ENCODE peak calls at places on chromosomes 16 and 17, in seven cellular contexts. D is H1, J is IMR-90, R is mesendoderm, O is neuronal stem cell, A is mesenchymal stem cell, E is trophoblast cell. I is an unnamed sample.

GRCh38 chr17:80795737-80796136 is 195.9 kb upstream of the CHMP6 start:
- DNase-seq in D (no peak), A (no peak), R (no peak), J (no peak), E (no peak), O (no peak), I (no peak)

GRCh38 chr17:79478841-79479240 is 132.0 kb downstream of the RBFOX3 start:
- DNase-seq in A (no peak), E (no peak), D (no peak), O (no peak), J (no peak), R (no peak), I (no peak)

GRCh38 chr16:79599256-79599836 is 1.2 kb downstream of the MAF start:
- DNase-seq in A (no peak), R (peak), D (no peak), E (peak), J (no peak), O (no peak), I (peak)

GRCh38 chr17:21018894-21019293 is 23.9 kb downstream of the USP22 start:
- DNase-seq in D (no peak), R (no peak), A (no peak), O (no peak), E (no peak), J (no peak), I (no peak)

GRCh38 chr16:51045186-51045585 is 105.9 kb downstream of the SALL1 start:
- DNase-seq in J (no peak), R (no peak), O (no peak), A (no peak), E (no peak), D (no peak), I (no peak)

GRCh38 chr16:914453-914852 is 56.3 kb downstream of the LMF1 start:
- DNase-seq in O (no peak), E (no peak), J (peak), R (peak), A (peak), D (no peak), I (no peak)

GRCh38 chr17:73541561-73541981 is 102.7 kb downstream of the SDK2 start:
- DNase-seq in J (no peak), A (no peak), D (no peak), R (no peak), E (no peak), O (no peak), I (no peak)

GRCh38 chr16:82059161-82059982 is 24.3 kb downstream of the HSD17B2 start:
- DNase-seq in D (no peak), O (no peak), J (no peak), R (no peak), A (no peak), E (peak), I (no peak)

GRCh38 chr17:82613283-82614094 is 34.8 kb downstream of the WDR45B start:
- DNase-seq in A (no peak), E (no peak), J (no peak), R (peak), O (no peak), D (no peak), I (peak)

GRCh38 chr16:46926470-46927225 is 42.5 kb downstream of the GPT2 start:
- DNase-seq in E (no peak), D (no peak), J (no peak), A (no peak), O (no peak), R (no peak), I (no peak)

GRCh38 chr17:1709971-1710806 is at the start of gene TLCD2:
- DNase-seq in E (peak), A (peak), O (no peak), D (no peak), R (peak), J (peak), I (peak)

GRCh38 chr17:8126306-8127066 is 2.6 kb upstream of the HES7 start:
- DNase-seq in A (peak), D (no peak), E (no peak), O (peak), J (peak), R (peak), I (peak)

GRCh38 chr17:44362056-44362355 is 1.6 kb downstream of the FAM171A2 start:
- DNase-seq in J (no peak), A (no peak), E (no peak), R (no peak), O (no peak), D (no peak), I (no peak)

GRCh38 chr16:12681653-12682052 is 122.0 kb downstream of the CPPED1 start:
- DNase-seq in O (no peak), A (no peak), E (no peak), D (no peak), R (no peak), J (no peak), I (no peak)

GRCh38 chr16:27677300-27677699 is 127.4 kb downstream of the KATNIP start:
- DNase-seq in R (no peak), O (no peak), A (peak), D (no peak), J (peak), E (no peak), I (no peak)

GRCh38 chr16:21084631-21085235 is 65.9 kb downstream of the DNAH3 start:
- DNase-seq in D (no peak), O (no peak), E (no peak), J (no peak), A (no peak), R (no peak), I (no peak)

GRCh38 chr16:86755571-86756006 is 177.2 kb downstream of the FOXL1 start:
- DNase-seq in R (no peak), E (no peak), O (no peak), D (no peak), J (no peak), A (no peak), I (no peak)

GRCh38 chr16:14409563-14409962 is 220.5 kb downstream of the PARN start:
- DNase-seq in A (peak), E (peak), D (no peak), O (no peak), J (peak), R (no peak), I (no peak)

GRCh38 chr16:2514333-2515179 is 804 bp downstream of the ATP6V0C start:
- DNase-seq in O (no peak), A (no peak), J (no peak), D (no peak), E (peak), R (peak), I (peak)

GRCh38 chr16:1946495-1947368 is 3.7 kb upstream of the MSRB1 start:
- DNase-seq in J (no peak), D (no peak), O (no peak), R (no peak), E (no peak), A (no peak), I (no peak)

GRCh38 chr17:14123579-14124278 is 54.4 kb downstream of the COX10 start:
- DNase-seq in J (no peak), R (no peak), E (no peak), O (no peak), D (no peak), A (no peak), I (no peak)

GRCh38 chr17:78862073-78863023 is 21.7 kb upstream of the USP36 start:
- DNase-seq in J (peak), A (peak), D (no peak), E (peak), R (peak), O (no peak), I (no peak)

GRCh38 chr16:84699147-84699711 is 571 bp upstream of the USP10 start:
- DNase-seq in J (no peak), R (no peak), D (no peak), A (no peak), E (no peak), O (no peak), I (no peak)

GRCh38 chr16:19636436-19637267 is 81.1 kb downstream of the VPS35L start:
- DNase-seq in O (no peak), J (no peak), D (no peak), R (no peak), E (no peak), A (peak), I (no peak)
- H3K23ac ChIP-seq in O (no peak), J (no peak), D (no peak), R (no peak), E (no peak), A (peak), I (no peak)

GRCh38 chr17:63425478-63425877 is 20.6 kb downstream of the CYB561 start:
- DNase-seq in R (peak), O (peak), E (peak), J (peak), A (peak), D (no peak), I (peak)

GRCh38 chr17:63426041-63426916 is 19.8 kb downstream of the CYB561 start:
- DNase-seq in D (no peak), E (no peak), R (no peak), O (no peak), A (no peak), J (no peak), I (peak)

GRCh38 chr17:63423251-63423950 is 22.7 kb downstream of the CYB561 start:
- DNase-seq in O (no peak), A (no peak), D (no peak), R (no peak), J (no peak), E (no peak), I (peak)

GRCh38 chr17:63421681-63422645 is 24.1 kb downstream of the CYB561 start:
- DNase-seq in E (no peak), J (no peak), O (no peak), D (no peak), R (no peak), A (no peak), I (no peak)

DNA sequence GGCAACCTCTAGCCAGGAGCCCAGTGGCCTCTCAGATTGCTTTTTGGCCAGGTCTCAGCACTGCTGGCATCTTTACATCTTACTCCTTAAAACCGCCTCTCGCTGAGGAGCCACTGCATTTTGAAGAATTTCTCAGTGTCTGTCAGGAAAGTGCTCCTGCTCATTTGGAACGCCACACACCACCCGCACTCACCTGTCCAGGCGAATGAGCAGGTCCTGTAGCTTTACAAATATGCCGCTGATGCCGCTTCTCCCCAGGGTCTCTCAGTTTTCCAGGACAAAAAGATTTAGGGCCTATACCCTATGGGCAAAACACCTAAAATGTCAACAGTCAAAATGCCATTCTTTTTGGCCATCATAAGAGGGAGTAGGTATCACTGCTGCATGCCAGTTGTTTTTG is 22.1 kb downstream of the CYB561 start:
- DNase-seq in J (no peak), A (no peak), D (no peak), R (no peak), O (no peak), E (no peak), I (peak)
- H3K23ac ChIP-seq in J (no peak), A (no peak), D (no peak), R (no peak), O (no peak), E (no peak), I (no peak)

GRCh38 chr17:51759260-51759659 is 399.3 kb downstream of the CA10 start:
- DNase-seq in A (no peak), O (no peak), J (no peak), D (no peak), R (no peak), E (no peak), I (no peak)
- H3K23ac ChIP-seq in A (no peak), O (no peak), J (no peak), D (no peak), R (no peak), E (no peak), I (no peak)

GRCh38 chr17:50607522-50607921 is 27.2 kb upstream of the ABCC3 start:
- DNase-seq in J (no peak), O (no peak), D (no peak), R (no peak), E (no peak), A (no peak), I (no peak)

GRCh38 chr17:50604470-50604869 is 30.2 kb upstream of the ABCC3 start:
- DNase-seq in O (no peak), E (no peak), R (no peak), A (peak), D (no peak), J (peak), I (peak)

GRCh38 chr17:50603340-50603739 is 31.3 kb upstream of the ABCC3 start:
- DNase-seq in E (peak), J (no peak), D (no peak), R (peak), O (no peak), A (no peak), I (peak)

GRCh38 chr17:50602514-50603235 is 32.0 kb upstream of the ABCC3 start:
- DNase-seq in D (no peak), R (no peak), O (no peak), E (no peak), J (no peak), A (no peak), I (no peak)

GRCh38 chr17:50605434-50605833 is 29.2 kb upstream of the ABCC3 start:
- DNase-seq in R (no peak), J (no peak), E (no peak), O (no peak), A (no peak), D (no peak), I (no peak)
- H3K23ac ChIP-seq in R (no peak), J (no peak), E (no peak), O (no peak), A (no peak), D (no peak), I (no peak)

GRCh38 chr16:67636713-67637112 is 8.2 kb upstream of the CARMIL2 start:
- DNase-seq in O (no peak), A (no peak), D (no peak), R (no peak), E (no peak), J (no peak), I (no peak)

GRCh38 chr16:67641779-67642708 is 2.9 kb upstream of the CARMIL2 start:
- DNase-seq in J (peak), R (no peak), O (no peak), A (no peak), E (no peak), D (no peak), I (no peak)

GRCh38 chr16:67632415-67633172 is 12.3 kb upstream of the CARMIL2 start:
- DNase-seq in A (peak), D (no peak), J (peak), E (no peak), R (no peak), O (no peak), I (no peak)

DNA sequence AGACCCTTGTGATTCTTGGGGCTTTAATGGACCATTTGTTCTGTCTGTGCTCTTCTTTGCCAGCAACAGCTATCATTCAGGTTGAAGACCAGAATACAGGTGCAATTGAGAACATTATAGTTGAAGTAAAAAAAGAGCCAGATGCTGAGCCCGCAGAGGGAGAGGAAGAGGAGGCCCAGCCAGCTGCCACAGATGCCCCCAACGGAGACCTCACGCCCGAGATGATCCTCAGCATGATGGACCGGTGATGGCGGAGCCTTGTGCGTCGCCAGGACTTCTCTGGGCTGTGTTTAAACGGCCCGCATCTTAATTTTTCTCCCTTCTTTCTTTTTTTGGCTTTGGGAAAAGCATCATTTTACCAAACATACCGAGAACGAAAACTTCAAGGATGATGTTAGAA is 7.3 kb upstream of the CARMIL2 start:
- DNase-seq in R (no peak), J (no peak), A (no peak), O (no peak), E (no peak), D (no peak), I (no peak)
- H3K23ac ChIP-seq in R (no peak), J (no peak), A (no peak), O (no peak), E (no peak), D (no peak), I (no peak)

GRCh38 chr17:34071891-34072420 is 183.1 kb upstream of the CCL2 start:
- DNase-seq in O (no peak), A (no peak), R (no peak), E (no peak), J (no peak), D (no peak), I (peak)

GRCh38 chr17:34066528-34066927 is 188.6 kb upstream of the CCL2 start:
- DNase-seq in D (no peak), R (no peak), E (no peak), J (no peak), A (no peak), O (no peak), I (no peak)

GRCh38 chr17:34067009-34067408 is 188.1 kb upstream of the CCL2 start:
- DNase-seq in R (no peak), J (no peak), A (no peak), D (no peak), E (no peak), O (no peak), I (no peak)

GRCh38 chr17:34070712-34071111 is 184.4 kb upstream of the CCL2 start:
- DNase-seq in O (no peak), J (no peak), A (no peak), D (no peak), E (no peak), R (no peak), I (no peak)

DNA sequence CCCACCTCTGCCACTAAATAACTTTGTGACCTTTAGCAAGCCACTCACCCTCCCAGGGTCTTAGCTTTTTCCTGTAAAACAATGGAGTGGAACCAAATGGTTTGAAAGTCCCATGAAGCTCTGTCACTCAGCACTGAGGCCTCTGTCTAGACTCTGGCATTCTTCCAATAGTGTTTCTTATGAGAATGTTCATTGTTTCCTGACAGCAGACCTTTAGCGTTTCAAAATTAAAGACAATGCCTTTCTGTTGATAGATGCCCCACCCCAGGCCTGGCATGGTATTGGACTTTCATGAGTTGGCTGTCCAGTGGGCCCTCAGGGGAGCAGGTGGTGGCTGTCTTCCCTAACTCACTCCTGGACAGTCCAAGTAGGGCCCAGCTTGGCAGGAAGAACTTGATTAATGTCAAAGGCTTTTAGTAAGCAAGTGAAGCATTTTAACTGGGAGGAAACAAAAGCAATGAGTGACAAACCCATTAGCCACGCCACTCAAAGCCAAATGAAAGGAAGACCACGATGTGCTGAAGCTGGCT is 186.5 kb upstream of the CCL2 start:
- DNase-seq in O (no peak), D (no peak), R (no peak), E (no peak), A (no peak), J (no peak), I (no peak)
- H3K23ac ChIP-seq in O (no peak), D (no peak), R (no peak), E (no peak), A (no peak), J (no peak), I (no peak)

GRCh38 chr16:59880626-59881025 is 1146.5 kb upstream of the GOT2 start:
- DNase-seq in R (no peak), E (no peak), O (no peak), A (no peak), D (no peak), J (no peak), I (no peak)
- H3K23ac ChIP-seq in R (no peak), E (no peak), O (no peak), A (no peak), D (no peak), J (no peak), I (no peak)

DNA sequence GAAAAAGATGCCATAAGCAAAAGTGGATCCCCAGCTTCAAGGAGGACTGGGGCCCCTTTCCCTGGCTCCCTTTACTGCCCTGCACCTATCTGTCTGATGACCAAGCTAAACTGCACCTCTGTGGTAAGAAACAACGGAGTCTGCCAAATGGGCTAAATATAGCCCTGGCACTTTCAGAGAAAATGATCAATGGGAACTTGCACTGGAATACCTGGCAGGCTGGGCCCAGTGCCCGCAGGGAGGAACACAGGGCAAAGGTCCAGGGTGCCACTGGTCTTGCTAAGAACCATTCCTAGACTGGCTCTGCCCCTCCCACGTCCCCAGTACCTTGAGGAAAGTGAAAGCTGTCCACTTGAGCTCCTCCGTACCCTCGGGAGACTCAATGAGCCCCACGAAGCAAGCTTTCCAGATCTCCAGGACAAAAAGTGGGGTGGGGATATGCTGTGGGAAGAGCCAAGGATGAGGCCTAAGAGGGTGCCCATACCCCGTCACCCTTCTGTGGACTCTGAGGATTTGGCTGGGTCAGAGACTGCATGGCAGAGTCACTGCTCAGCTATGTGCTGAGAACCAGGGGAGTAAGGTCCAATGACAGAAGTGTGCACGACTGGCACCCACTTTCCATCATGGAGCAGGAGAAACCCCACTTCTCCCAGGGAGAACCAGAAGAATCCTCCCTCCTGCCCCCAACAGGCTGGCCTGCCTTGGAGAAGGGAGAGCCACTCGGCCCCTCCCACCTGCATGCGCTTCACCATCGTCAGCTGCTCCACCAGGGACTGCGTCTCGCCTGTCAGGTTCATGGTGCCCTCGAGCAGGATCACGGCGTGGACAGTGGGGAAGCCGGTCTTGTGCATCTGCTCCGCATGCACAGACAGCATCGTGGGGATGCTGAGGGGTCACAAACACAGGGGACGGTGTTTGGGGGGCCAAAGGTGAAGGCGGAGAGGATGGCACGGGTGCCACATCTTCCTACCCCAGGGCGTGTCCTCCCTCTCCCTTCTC is 17.4 kb downstream of the CSF3 start:
- DNase-seq in D (no peak), R (no peak), A (no peak), E (no peak), O (no peak), J (no peak), I (no peak)
- H3K23ac ChIP-seq in D (no peak), R (no peak), A (no peak), E (no peak), O (peak), J (no peak), I (no peak)

GRCh38 chr17:59727817-59728533 is 20.5 kb downstream of the VMP1 start:
- DNase-seq in R (no peak), O (no peak), E (no peak), D (no peak), J (no peak), A (no peak), I (no peak)
- H3K23ac ChIP-seq in R (no peak), O (no peak), E (no peak), D (no peak), J (no peak), A (no peak), I (no peak)